ENCODE peak calls at places on chromosome 20, in seven cellular contexts. One of them, this sample, is unnamed.

GRCh38 chr20:3084986-3085360 is 449 bp upstream of the AVP start:
- DNase-seq in effector CD4-positive, alpha-beta T cell: no peak
- DNase-seq in NCI-H524 treated with DMSO at 0.1 percent for 48 hours: no peak
- DNase-seq in posterior vena cava: no peak
- DNase-seq in foreskin keratinocyte: no peak
- DNase-seq in heart left ventricle: no peak
- DNase-seq in activated CD8-positive, alpha-beta memory T cell treated with anti-CD3 and anti-CD28 coated beads for 48 hours: no peak
- DNase-seq in this sample: no peak

GRCh38 chr20:20019123-20019522 is 2.0 kb downstream of the NAA20 start:
- DNase-seq in NCI-H524 treated with DMSO at 0.1 percent for 48 hours: no peak
- DNase-seq in activated CD8-positive, alpha-beta memory T cell treated with anti-CD3 and anti-CD28 coated beads for 48 hours: no peak
- DNase-seq in foreskin keratinocyte: peak
- DNase-seq in posterior vena cava: no peak
- DNase-seq in heart left ventricle: no peak
- DNase-seq in effector CD4-positive, alpha-beta T cell: no peak
- DNase-seq in this sample: no peak

GRCh38 chr20:48326434-48326691 is 501.4 kb downstream of the PREX1 start:
- DNase-seq in foreskin keratinocyte: no peak
- DNase-seq in effector CD4-positive, alpha-beta T cell: no peak
- DNase-seq in posterior vena cava: no peak
- DNase-seq in NCI-H524 treated with DMSO at 0.1 percent for 48 hours: no peak
- DNase-seq in activated CD8-positive, alpha-beta memory T cell treated with anti-CD3 and anti-CD28 coated beads for 48 hours: no peak
- DNase-seq in heart left ventricle: no peak
- DNase-seq in this sample: no peak

GRCh38 chr20:41030536-41031242 is 2.1 kb downstream of the TOP1 start:
- DNase-seq in heart left ventricle: no peak
- DNase-seq in NCI-H524 treated with DMSO at 0.1 percent for 48 hours: peak
- DNase-seq in posterior vena cava: no peak
- DNase-seq in foreskin keratinocyte: no peak
- DNase-seq in activated CD8-positive, alpha-beta memory T cell treated with anti-CD3 and anti-CD28 coated beads for 48 hours: no peak
- DNase-seq in effector CD4-positive, alpha-beta T cell: no peak
- DNase-seq in this sample: no peak

GRCh38 chr20:46027245-46027853 is 1.7 kb upstream of the SLC12A5 start:
- DNase-seq in activated CD8-positive, alpha-beta memory T cell treated with anti-CD3 and anti-CD28 coated beads for 48 hours: no peak
- DNase-seq in effector CD4-positive, alpha-beta T cell: peak
- DNase-seq in heart left ventricle: no peak
- DNase-seq in NCI-H524 treated with DMSO at 0.1 percent for 48 hours: no peak
- DNase-seq in posterior vena cava: no peak
- DNase-seq in foreskin keratinocyte: no peak
- DNase-seq in this sample: no peak

GRCh38 chr20:61499859-61500258 is 247.8 kb downstream of the CDH4 start:
- DNase-seq in effector CD4-positive, alpha-beta T cell: no peak
- DNase-seq in heart left ventricle: no peak
- DNase-seq in posterior vena cava: peak
- DNase-seq in activated CD8-positive, alpha-beta memory T cell treated with anti-CD3 and anti-CD28 coated beads for 48 hours: no peak
- DNase-seq in foreskin keratinocyte: no peak
- DNase-seq in NCI-H524 treated with DMSO at 0.1 percent for 48 hours: no peak
- DNase-seq in this sample: no peak

GRCh38 chr20:57006411-57007170 is 259.9 kb downstream of the BMP7 start:
- DNase-seq in NCI-H524 treated with DMSO at 0.1 percent for 48 hours: no peak
- DNase-seq in heart left ventricle: no peak
- DNase-seq in activated CD8-positive, alpha-beta memory T cell treated with anti-CD3 and anti-CD28 coated beads for 48 hours: no peak
- DNase-seq in posterior vena cava: no peak
- DNase-seq in effector CD4-positive, alpha-beta T cell: no peak
- DNase-seq in foreskin keratinocyte: peak
- DNase-seq in this sample: no peak

GRCh38 chr20:23141450-23142161 is 55.5 kb upstream of the CD93 start:
- DNase-seq in heart left ventricle: no peak
- DNase-seq in NCI-H524 treated with DMSO at 0.1 percent for 48 hours: no peak
- DNase-seq in effector CD4-positive, alpha-beta T cell: no peak
- DNase-seq in activated CD8-positive, alpha-beta memory T cell treated with anti-CD3 and anti-CD28 coated beads for 48 hours: no peak
- DNase-seq in posterior vena cava: no peak
- DNase-seq in foreskin keratinocyte: no peak
- DNase-seq in this sample: no peak